ENCODE peak calls at places on chromosomes 7 and 10, in six cellular contexts. R is HCT116, V is gastrocnemius medialis, Y is K562, X is GM12878, H is ovary. W is an unnamed sample.

GRCh38 chr7:131244259-131244852 is 83.3 kb upstream of the MKLN1 start:
- DNase-seq in R (peak; percentile 35), V (peak; percentile 70), Y (peak; percentile 57), X (no peak), H (peak; percentile 58), W (no peak)

GRCh38 chr10:95241533-95241932 is 47.5 kb downstream of the ACSM6 start:
- DNase-seq in R (no peak), V (no peak), Y (no peak), X (no peak), H (no peak), W (no peak)

GRCh38 chr10:99235872-99236626 is 397 bp upstream of the HPSE2 start:
- DNase-seq in R (no peak), V (no peak), Y (no peak), X (no peak), H (no peak), W (no peak)

GRCh38 chr10:31509989-31510388 is 191.0 kb downstream of the ZEB1 start:
- DNase-seq in R (no peak), V (no peak), Y (no peak), X (no peak), H (no peak), W (no peak)

GRCh38 chr10:5975641-5976473 is 1.5 kb downstream of the IL15RA start:
- DNase-seq in R (no peak), V (peak; percentile 68), Y (peak; percentile 44), X (peak; percentile 89), H (no peak), W (no peak)

GRCh38 chr10:12846718-12847117 is 154.8 kb downstream of the CCDC3 start:
- DNase-seq in R (no peak), V (no peak), Y (no peak), X (no peak), H (no peak), W (no peak)

GRCh38 chr10:73263948-73264347 is 11.5 kb upstream of the MRPS16 start:
- DNase-seq in R (no peak), V (no peak), Y (peak; percentile 39), X (no peak), H (no peak), W (no peak)

GRCh38 chr10:103295391-103296044 is 18.6 kb downstream of the INA start:
- DNase-seq in R (no peak), V (no peak), Y (no peak), X (no peak), H (no peak), W (no peak)

GRCh38 chr10:9302142-9302746 is 1247.8 kb downstream of the GATA3 start:
- DNase-seq in R (peak; percentile 23), V (no peak), Y (peak; percentile 52), X (no peak), H (no peak), W (peak; percentile 22)

GRCh38 chr10:2985729-2986232 is 81.6 kb upstream of the PFKP start:
- DNase-seq in R (peak; percentile 73), V (no peak), Y (peak; percentile 35), X (no peak), H (no peak), W (peak; percentile 55)

GRCh38 chr7:95180-95862 is 97.0 kb upstream of the FAM20C start:
- DNase-seq in R (no peak), V (no peak), Y (no peak), X (no peak), H (no peak), W (no peak)

GRCh38 chr7:139568813-139569490 is 45.5 kb downstream of the CLEC2L start:
- DNase-seq in R (no peak), V (no peak), Y (no peak), X (no peak), H (no peak), W (no peak)

GRCh38 chr10:78458983-78459638 is 425.4 kb downstream of the RPS24 start:
- DNase-seq in R (no peak), V (no peak), Y (peak; percentile 47), X (no peak), H (no peak), W (no peak)

GRCh38 chr10:63553031-63553430 is 31.8 kb downstream of the REEP3 start:
- DNase-seq in R (peak; percentile 70), V (no peak), Y (no peak), X (no peak), H (no peak), W (no peak)

GRCh38 chr7:138720286-138720685 is 19.1 kb upstream of the SVOPL start:
- DNase-seq in R (no peak), V (no peak), Y (no peak), X (no peak), H (no peak), W (no peak)

GRCh38 chr10:86100581-86101061 is 266.0 kb downstream of the GRID1 start:
- DNase-seq in R (peak; percentile 29), V (no peak), Y (no peak), X (no peak), H (no peak), W (no peak)

GRCh38 chr10:108601856-108602255 is 1321.5 kb downstream of the XPNPEP1 start:
- DNase-seq in R (no peak), V (no peak), Y (no peak), X (no peak), H (no peak), W (no peak)

GRCh38 chr7:113491305-113491704 is 373.0 kb upstream of the SMIM30 start:
- DNase-seq in R (no peak), V (no peak), Y (no peak), X (no peak), H (no peak), W (no peak)

GRCh38 chr7:113487925-113488731 is 369.8 kb upstream of the SMIM30 start:
- DNase-seq in R (no peak), V (no peak), Y (no peak), X (no peak), H (no peak), W (no peak)

GRCh38 chr7:113483657-113484056 is 365.3 kb upstream of the SMIM30 start:
- DNase-seq in R (no peak), V (no peak), Y (no peak), X (no peak), H (no peak), W (no peak)

GRCh38 chr7:113486548-113486947 is 368.2 kb upstream of the SMIM30 start:
- DNase-seq in R (no peak), V (no peak), Y (no peak), X (no peak), H (no peak), W (no peak)
- H3K9me3 ChIP-seq in R (no peaks in the 10 kb centered on the region), V (no peaks in the 10 kb centered on the region), Y (no peaks in the 10 kb centered on the region), X (no peaks in the 10 kb centered on the region), H (no peaks in the 10 kb centered on the region), W (no peaks in the 10 kb centered on the region)

GRCh38 chr7:30913821-30914515 is 2.3 kb downstream of the AQP1 start:
- DNase-seq in R (no peak), V (no peak), Y (peak; percentile 79), X (no peak), H (no peak), W (no peak)

GRCh38 chr7:30915751-30916150 is 4.1 kb downstream of the AQP1 start:
- DNase-seq in R (no peak), V (no peak), Y (no peak), X (no peak), H (no peak), W (no peak)

GRCh38 chr7:30912986-30913671 is 1.5 kb downstream of the AQP1 start:
- DNase-seq in R (no peak), V (no peak), Y (no peak), X (no peak), H (no peak), W (no peak)

GRCh38 chr7:30916255-30916654 is 4.6 kb downstream of the AQP1 start:
- DNase-seq in R (no peak), V (no peak), Y (no peak), X (no peak), H (no peak), W (no peak)

DNA sequence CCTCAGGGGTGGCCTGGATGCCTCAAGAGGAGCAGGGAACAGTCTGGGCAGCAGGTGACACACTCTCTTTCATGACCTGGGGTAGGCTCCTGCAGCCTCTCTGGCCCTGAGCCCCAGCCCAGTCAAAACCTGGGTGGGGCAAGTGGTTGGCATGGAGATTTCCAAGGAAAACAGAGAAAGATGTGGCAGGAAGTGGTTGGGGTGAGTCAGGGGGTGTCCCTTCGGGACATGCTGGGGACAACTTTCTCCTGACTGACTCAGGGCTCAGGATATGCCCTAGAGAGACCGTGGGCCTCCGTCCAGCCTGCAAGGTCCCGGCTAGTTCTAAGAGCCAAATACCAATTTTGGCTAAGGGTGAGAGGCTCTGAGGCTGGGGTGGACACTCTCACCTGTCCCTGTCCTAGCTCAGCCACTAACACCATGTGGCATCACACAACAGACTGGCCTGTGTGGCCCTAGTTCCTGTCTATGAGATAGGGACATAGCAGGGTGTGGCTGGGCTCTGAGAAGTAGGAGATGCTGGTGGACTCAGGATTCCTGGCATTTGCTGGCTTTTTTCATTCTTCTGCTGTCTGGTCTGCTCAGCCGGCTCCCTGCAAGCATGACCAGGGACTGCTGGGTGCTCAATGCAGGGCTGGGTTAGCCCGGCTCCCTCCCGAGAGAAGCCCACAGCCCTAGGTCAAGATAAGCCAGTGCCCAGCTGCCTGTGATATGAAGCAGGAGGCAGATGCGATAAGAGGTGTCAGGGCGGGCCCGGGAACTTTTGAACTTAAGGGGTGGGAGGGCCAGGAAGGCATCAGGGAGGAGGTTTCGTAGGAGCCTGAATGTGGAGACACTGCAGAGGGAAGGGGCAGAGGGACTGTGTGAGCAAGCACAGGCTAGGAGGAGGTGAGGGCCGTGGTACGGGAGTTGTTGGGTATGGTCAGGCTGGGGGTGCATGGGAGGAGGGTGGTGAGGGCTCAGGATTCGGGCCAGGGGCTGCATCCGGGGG is 3.3 kb downstream of the AQP1 start:
- DNase-seq in R (peak; percentile 21), V (peak; percentile 42), Y (peak; percentile 94), X (no peak), H (no peak), W (no peak)
- TF ChIP-seq POLR2A in R (no peak), V (no peak), Y (no peak), X (no peak), H (no peak), W (no peak)

DNA sequence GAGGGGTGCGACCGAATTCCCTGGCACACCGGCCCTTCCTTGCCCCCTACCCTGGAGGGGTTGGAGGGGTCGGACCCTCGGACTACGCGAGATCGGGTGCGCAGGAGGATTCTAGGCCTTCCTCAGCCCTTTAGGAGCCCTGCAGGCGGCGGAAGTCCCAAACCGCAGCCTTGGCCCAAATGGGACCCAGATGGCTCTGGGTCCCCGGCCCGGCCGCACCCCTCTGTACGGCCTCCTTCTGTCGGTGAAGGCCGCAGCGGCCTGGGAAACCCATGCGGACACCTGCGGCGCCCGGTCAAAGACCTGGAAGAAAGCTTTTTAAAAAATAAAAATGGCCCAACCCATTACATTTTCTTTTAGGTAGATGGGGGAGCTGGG is 2.4 kb upstream of the VAX1 start:
- DNase-seq in R (no peak), V (no peak), Y (no peak), X (no peak), H (no peak), W (no peak)
- H3K9me3 ChIP-seq in R (no peaks in the 10 kb centered on the region), V (peaks cover 4% of the 10 kb centered on the region), Y (no peaks in the 10 kb centered on the region), X (peaks cover 1% of the 10 kb centered on the region), H (no peaks in the 10 kb centered on the region), W (no peaks in the 10 kb centered on the region)

GRCh38 chr10:133529576-133529946 is 2.4 kb downstream of the CYP2E1 start:
- DNase-seq in R (no peak), V (no peak), Y (no peak), X (no peak), H (no peak), W (no peak)

GRCh38 chr10:133527779-133528271 is 662 bp downstream of the CYP2E1 start:
- DNase-seq in R (no peak), V (no peak), Y (no peak), X (no peak), H (no peak), W (no peak)

GRCh38 chr10:133530506-133530905 is 3.3 kb downstream of the CYP2E1 start:
- DNase-seq in R (no peak), V (no peak), Y (no peak), X (no peak), H (no peak), W (no peak)

GRCh38 chr10:133528296-133528844 is 1.2 kb downstream of the CYP2E1 start:
- DNase-seq in R (no peak), V (no peak), Y (no peak), X (no peak), H (no peak), W (no peak)

GRCh38 chr10:133528845-133529575 is 1.8 kb downstream of the CYP2E1 start:
- DNase-seq in R (no peak), V (no peak), Y (peak; percentile 26), X (no peak), H (no peak), W (no peak)
- TF ChIP-seq POLR2A in R (no peak), V (no peak), Y (no peak), X (no peak), H (no peak), W (no peak)